ENCODE peak calls at places on chromosomes 7 and 10, in ten cellular contexts. T is H1; R is CD4-positive, alpha-beta T cell; M is fibroblast of lung; Q is ovary; U is right cardiac atrium; K is upper lobe of right lung; O is endothelial cell of umbilical vein; D is SJSA1; N is pancreas. F is an unnamed sample. For H3K27me3, the result is how much of the 10 kb centered on the place peaks cover.

GRCh38 chr10:110455440-110455839 is 42.3 kb upstream of the DUSP5 start:
- DNase-seq in N (no peak), M (no peak), T (no peak), Q (no peak), O (no peak), U (no peak), R (no peak), D (no peak), K (no peak), F (no peak)

GRCh38 chr10:71621263-71621751 is 98.3 kb downstream of the C10orf105 start:
- DNase-seq in U (peak), D (no peak), O (no peak), T (no peak), M (peak), R (no peak), K (no peak), N (no peak), Q (peak), F (no peak)

GRCh38 chr10:132876131-132876860 is 66.1 kb downstream of the CFAP46 start:
- DNase-seq in O (no peak), K (peak), N (no peak), R (no peak), T (no peak), U (no peak), Q (peak), D (peak), M (no peak), F (no peak)

GRCh38 chr10:97713351-97713827 is at the start of gene MARVELD1:
- DNase-seq in T (no peak), Q (peak), R (no peak), D (peak), U (peak), O (peak), K (peak), N (peak), M (peak), F (peak)

GRCh38 chr7:129951076-129952011 is 1.4 kb downstream of the UBE2H start:
- DNase-seq in T (no peak), M (no peak), R (no peak), U (no peak), K (peak), O (peak), N (no peak), D (no peak), Q (peak), F (peak)

GRCh38 chr10:108496131-108496530 is 1331.6 kb upstream of the SORCS1 start:
- DNase-seq in D (no peak), N (no peak), O (no peak), K (no peak), R (no peak), U (no peak), Q (no peak), M (no peak), T (no peak), F (no peak)

GRCh38 chr7:117458977-117459583 is 20.7 kb upstream of the CFTR start:
- DNase-seq in T (no peak), N (no peak), K (no peak), D (no peak), M (peak), R (no peak), O (peak), U (no peak), Q (no peak), F (no peak)

GRCh38 chr10:28367865-28368541 is 65.1 kb upstream of the MPP7 start:
- DNase-seq in O (no peak), R (peak), Q (no peak), M (no peak), K (no peak), D (no peak), T (no peak), U (peak), N (no peak), F (peak)

GRCh38 chr10:66833861-66834260 is 92.0 kb upstream of the LRRTM3 start:
- DNase-seq in N (no peak), R (no peak), O (no peak), D (no peak), K (no peak), T (no peak), U (no peak), M (no peak), Q (no peak), F (no peak)

GRCh38 chr10:78045237-78045636 is 11.6 kb downstream of the RPS24 start:
- DNase-seq in N (no peak), K (no peak), Q (no peak), U (no peak), R (no peak), M (no peak), O (no peak), D (no peak), T (no peak), F (no peak)

GRCh38 chr7:130349911-130350782 is 5.5 kb downstream of the CPA5 start:
- DNase-seq in U (no peak), O (no peak), M (peak), N (no peak), T (no peak), D (no peak), R (no peak), Q (no peak), K (no peak), F (no peak)

GRCh38 chr7:32892521-32893224 is 1.1 kb upstream of the KBTBD2 start:
- DNase-seq in O (peak), M (peak), T (no peak), K (peak), R (peak), D (peak), U (peak), N (peak), Q (peak), F (peak)

GRCh38 chr10:123150229-123150985 is 2.5 kb downstream of the HMX2 start:
- DNase-seq in K (no peak), T (no peak), O (no peak), N (no peak), D (no peak), R (no peak), M (no peak), U (no peak), Q (no peak), F (no peak)

GRCh38 chr10:24901686-24902399 is 50.6 kb downstream of the PRTFDC1 start:
- DNase-seq in Q (peak), T (no peak), R (no peak), D (peak), K (no peak), O (peak), U (peak), M (peak), N (peak), F (peak)

GRCh38 chr7:28733035-28733434 is 225.1 kb downstream of the TRIL start:
- DNase-seq in T (no peak), D (no peak), M (no peak), O (no peak), K (no peak), N (no peak), R (no peak), Q (no peak), U (no peak), F (no peak)

GRCh38 chr10:78553792-78554191 is 515.0 kb upstream of the ZMIZ1 start:
- DNase-seq in O (no peak), T (no peak), K (no peak), R (no peak), U (no peak), Q (no peak), D (no peak), M (no peak), N (no peak), F (no peak)

GRCh38 chr10:6382081-6382480 is 179.3 kb downstream of the PFKFB3 start:
- DNase-seq in U (no peak), R (peak), M (peak), O (peak), K (no peak), T (no peak), D (no peak), N (no peak), Q (no peak), F (no peak)

GRCh38 chr10:16756561-16757221 is 60.5 kb downstream of the RSU1 start:
- DNase-seq in O (no peak), Q (no peak), D (no peak), T (no peak), U (no peak), R (no peak), M (peak), K (no peak), N (no peak), F (no peak)

GRCh38 chr10:96299383-96299782 is 4.9 kb upstream of the DNTT start:
- DNase-seq in K (no peak), R (no peak), T (no peak), N (no peak), U (no peak), O (peak), D (no peak), M (no peak), Q (no peak), F (no peak)

GRCh38 chr7:31937982-31938381 is 132.2 kb downstream of the PDE1C start:
- DNase-seq in M (no peak), N (no peak), K (no peak), T (no peak), U (no peak), O (no peak), D (no peak), Q (no peak), R (no peak), F (no peak)

GRCh38 chr7:33733865-33734650 is 171.3 kb upstream of the BMPER start:
- DNase-seq in M (no peak), O (peak), D (no peak), Q (no peak), N (peak), T (no peak), K (no peak), R (no peak), U (peak), F (peak)

GRCh38 chr7:91796122-91796521 is 84.4 kb downstream of the MTERF1 start:
- DNase-seq in Q (no peak), K (no peak), N (no peak), D (no peak), O (no peak), R (no peak), U (no peak), T (no peak), M (no peak), F (no peak)

GRCh38 chr7:137718360-137718759 is 128.4 kb downstream of the DGKI start:
- DNase-seq in N (no peak), U (no peak), K (no peak), T (no peak), R (no peak), M (no peak), O (no peak), Q (no peak), D (peak), F (no peak)

GRCh38 chr7:43377196-43377935 is 205.5 kb upstream of the STK17A start:
- DNase-seq in R (no peak), Q (no peak), N (no peak), M (no peak), D (no peak), O (no peak), U (no peak), K (no peak), T (no peak), F (no peak)

GRCh38 chr10:89032141-89032814 is 41.7 kb downstream of the FAS start:
- DNase-seq in M (peak), Q (no peak), K (peak), R (no peak), D (peak), O (peak), N (no peak), U (peak), T (peak), F (no peak)

GRCh38 chr7:33757563-33758165 is 147.7 kb upstream of the BMPER start:
- DNase-seq in K (no peak), D (no peak), T (no peak), N (no peak), U (no peak), O (peak), R (no peak), Q (peak), M (peak), F (peak)

GRCh38 chr10:3548096-3548495 is 236.9 kb downstream of the KLF6 start:
- DNase-seq in N (no peak), M (peak), O (peak), U (no peak), R (no peak), Q (no peak), T (no peak), D (no peak), K (no peak), F (no peak)

GRCh38 chr7:159144756-159145543 is at the start of gene VIPR2:
- DNase-seq in R (no peak), T (no peak), U (peak), K (no peak), Q (peak), O (no peak), D (no peak), M (no peak), N (peak), F (no peak)

GRCh38 chr10:113539789-113540188 is 13.1 kb upstream of the HABP2 start:
- DNase-seq in Q (no peak), M (peak), T (no peak), O (no peak), U (no peak), K (no peak), N (no peak), R (no peak), D (no peak), F (no peak)

GRCh38 chr10:54854843-54855242 is 53.8 kb upstream of the PCDH15 start:
- DNase-seq in K (no peak), N (no peak), Q (no peak), T (no peak), D (no peak), R (no peak), M (no peak), U (no peak), O (no peak), F (no peak)

GRCh38 chr10:30433286-30433778 is 652 bp upstream of the MAP3K8 start:
- DNase-seq in D (peak), R (no peak), M (peak), O (peak), Q (peak), K (peak), N (peak), T (no peak), U (peak), F (peak)

GRCh38 chr10:124224331-124225028 is 131.1 kb upstream of the CHST15 start:
- DNase-seq in O (no peak), T (no peak), R (no peak), N (no peak), D (peak), K (no peak), Q (no peak), M (no peak), U (no peak), F (no peak)

GRCh38 chr7:158992759-158993158 is 136.4 kb downstream of the DYNC2I1 start:
- DNase-seq in T (no peak), U (peak), D (no peak), R (no peak), Q (no peak), K (peak), M (no peak), O (no peak), N (no peak), F (no peak)

GRCh38 chr7:47380325-47381131 is 201.4 kb downstream of the TNS3 start:
- DNase-seq in M (peak), O (no peak), Q (no peak), T (no peak), R (no peak), K (peak), U (no peak), D (no peak), N (no peak), F (peak)

GRCh38 chr10:21020545-21020944 is 123.4 kb upstream of the NEBL start:
- DNase-seq in Q (no peak), U (no peak), M (no peak), R (no peak), N (no peak), K (no peak), O (peak), T (peak), D (peak), F (peak)

GRCh38 chr7:155129789-155130188 is 59.7 kb downstream of the HTR5A start:
- DNase-seq in Q (no peak), T (no peak), R (no peak), M (no peak), N (no peak), D (no peak), O (no peak), K (no peak), U (no peak), F (no peak)

GRCh38 chr7:96144260-96144526 is 177.7 kb downstream of the SLC25A13 start:
- DNase-seq in R (no peak), K (no peak), U (no peak), O (peak), Q (no peak), T (no peak), D (no peak), M (no peak), N (no peak), F (no peak)
- H3K27me3 ChIP-seq in R (under half), K (under half), U (under half), O (under half), Q (under half), T (half or more), D (under half), M (under half), N (under half), F (under half)

GRCh38 chr7:23471090-23471859 is 984 bp upstream of the IGF2BP3 start:
- DNase-seq in M (peak), N (no peak), T (no peak), D (peak), U (peak), K (no peak), R (no peak), O (peak), Q (no peak), F (peak)

GRCh38 chr7:23472046-23472445 is 1.8 kb upstream of the IGF2BP3 start:
- DNase-seq in N (no peak), M (no peak), O (no peak), T (no peak), R (no peak), U (no peak), D (no peak), Q (no peak), K (no peak), F (no peak)

GRCh38 chr7:23472974-23473847 is 2.9 kb upstream of the IGF2BP3 start:
- DNase-seq in M (peak), R (no peak), K (no peak), T (no peak), U (no peak), O (peak), D (no peak), Q (no peak), N (no peak), F (peak)

GRCh38 chr7:23473848-23474097 is 3.5 kb upstream of the IGF2BP3 start:
- DNase-seq in K (no peak), D (peak), N (no peak), T (no peak), O (no peak), U (peak), M (no peak), Q (no peak), R (no peak), F (no peak)

DNA sequence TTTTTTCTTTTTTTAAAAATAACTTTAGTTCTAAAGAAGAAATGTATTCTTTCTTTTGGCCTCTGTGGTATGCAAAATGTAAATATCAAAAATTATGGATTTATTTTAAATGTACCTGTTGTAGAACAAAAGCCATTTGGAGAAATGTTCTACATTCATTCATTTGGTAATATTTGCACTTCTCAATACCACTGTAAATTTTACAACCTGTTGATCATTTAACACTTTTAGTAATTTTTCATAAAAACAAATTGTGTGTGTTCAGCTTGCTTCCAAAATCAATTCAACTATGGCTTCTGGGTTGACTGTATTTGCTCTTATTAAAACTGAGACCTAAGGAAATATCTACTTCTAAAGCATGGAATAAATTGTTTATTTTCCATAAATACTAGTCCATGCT is 2.3 kb upstream of the IGF2BP3 start:
- DNase-seq in K (no peak), T (no peak), Q (no peak), M (no peak), O (no peak), R (no peak), U (no peak), N (no peak), D (no peak), F (no peak)
- H3K27me3 ChIP-seq in K (half or more), T (under half), Q (under half), M (under half), O (under half), R (half or more), U (under half), N (half or more), D (under half), F (half or more)

GRCh38 chr10:62655337-62655994 is 149.1 kb upstream of the ADO start:
- DNase-seq in K (no peak), Q (no peak), N (no peak), D (no peak), O (no peak), T (no peak), M (no peak), U (no peak), R (no peak), F (no peak)

GRCh38 chr10:62658516-62658915 is 146.0 kb upstream of the ADO start:
- DNase-seq in Q (no peak), R (no peak), O (no peak), M (no peak), K (no peak), U (peak), T (no peak), D (no peak), N (no peak), F (no peak)

GRCh38 chr10:62654966-62655336 is 149.6 kb upstream of the ADO start:
- DNase-seq in K (no peak), M (no peak), R (no peak), O (no peak), N (no peak), U (no peak), T (no peak), D (no peak), Q (no peak), F (no peak)

GRCh38 chr10:62661143-62661542 is 143.4 kb upstream of the ADO start:
- DNase-seq in M (no peak), Q (no peak), U (no peak), O (no peak), D (no peak), N (no peak), T (no peak), R (no peak), K (no peak), F (no peak)

GRCh38 chr10:62657244-62657835 is 147.2 kb upstream of the ADO start:
- DNase-seq in Q (no peak), K (no peak), T (no peak), D (no peak), O (no peak), R (no peak), U (no peak), N (peak), M (no peak), F (no peak)
- H3K27me3 ChIP-seq in Q (under half), K (under half), T (under half), D (under half), O (under half), R (under half), U (under half), N (under half), M (under half), F (under half)

GRCh38 chr10:101139421-101139911 is 8.4 kb downstream of the TLX1 start:
- DNase-seq in K (no peak), Q (no peak), U (no peak), T (no peak), O (no peak), N (no peak), R (no peak), D (no peak), M (peak), F (no peak)
- H3K27me3 ChIP-seq in K (half or more), Q (under half), U (under half), T (half or more), O (half or more), N (under half), R (half or more), D (half or more), M (half or more), F (half or more)

GRCh38 chr7:23467281-23467680 is 3.0 kb downstream of the IGF2BP3 start:
- DNase-seq in K (no peak), T (no peak), O (no peak), U (no peak), N (no peak), D (no peak), Q (no peak), M (no peak), R (no peak), F (no peak)
- H3K27me3 ChIP-seq in K (half or more), T (under half), O (under half), U (under half), N (under half), D (under half), Q (under half), M (under half), R (half or more), F (half or more)

DNA sequence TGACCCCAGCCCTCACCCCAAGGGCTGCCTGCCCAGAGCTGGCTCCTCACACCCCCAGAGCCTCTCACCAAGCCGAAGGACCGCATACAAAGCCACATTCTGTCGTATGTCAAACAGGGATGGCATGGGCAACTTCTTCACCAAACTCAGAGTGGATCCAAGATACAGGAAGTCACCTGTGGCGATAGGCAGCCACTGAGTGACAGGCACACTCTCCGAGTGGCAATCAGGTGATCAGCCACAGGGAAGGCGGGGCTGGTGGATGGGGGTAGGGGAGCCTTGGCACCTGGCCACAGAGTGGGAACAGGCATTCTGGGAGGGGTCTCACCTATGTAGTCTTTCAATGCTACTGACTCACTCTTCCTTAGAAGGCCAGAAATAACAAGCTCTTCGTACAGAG is 7.1 kb upstream of the ASB10 start:
- DNase-seq in D (no peak), Q (no peak), O (no peak), M (no peak), U (no peak), K (no peak), T (no peak), R (no peak), N (no peak), F (no peak)
- H3K27me3 ChIP-seq in D (half or more), Q (under half), O (under half), M (under half), U (under half), K (under half), T (under half), R (under half), N (under half), F (under half)

GRCh38 chr10:1515780-1516491 is 221.4 kb downstream of the ADARB2 start:
- DNase-seq in Q (no peak), U (no peak), N (no peak), R (no peak), K (no peak), T (no peak), M (no peak), O (no peak), D (no peak), F (no peak)

GRCh38 chr10:1515121-1515779 is 222.1 kb downstream of the ADARB2 start:
- DNase-seq in O (no peak), N (no peak), M (no peak), D (no peak), T (no peak), K (no peak), U (no peak), R (no peak), Q (no peak), F (no peak)

GRCh38 chr10:1516492-1517224 is 220.7 kb downstream of the ADARB2 start:
- DNase-seq in D (no peak), N (no peak), T (no peak), U (no peak), M (no peak), O (no peak), K (no peak), Q (no peak), R (no peak), F (no peak)

GRCh38 chr10:1513221-1513620 is 224.1 kb downstream of the ADARB2 start:
- DNase-seq in M (no peak), Q (no peak), U (no peak), K (peak), O (no peak), N (no peak), R (no peak), D (no peak), T (no peak), F (no peak)

GRCh38 chr10:1514641-1515040 is 222.7 kb downstream of the ADARB2 start:
- DNase-seq in O (no peak), K (no peak), N (no peak), U (no peak), R (no peak), D (no peak), M (no peak), T (no peak), Q (no peak), F (no peak)
- H3K27me3 ChIP-seq in O (under half), K (under half), N (under half), U (under half), R (under half), D (under half), M (under half), T (under half), Q (under half), F (under half)

F was measured in colonic mucosa.